ENCODE peak calls at places on chromosomes 2 and 18, in seven cellular contexts. G, E, F, M, D, O and L are unnamed samples.

GRCh38 chr2:11899264-11899818 is 152.9 kb downstream of the LPIN1 start:
- DNase-seq in G (peak), E (peak), F (peak), M (no peak), D (no peak), O (peak), L (peak)

GRCh38 chr2:30514134-30514860 is 67.3 kb downstream of the LCLAT1 start:
- DNase-seq in G (peak), E (peak), F (peak), M (no peak), D (peak), O (peak), L (peak)

GRCh38 chr2:61015971-61016370 is 1.5 kb upstream of the PEX13 start:
- DNase-seq in G (no peak), E (no peak), F (peak), M (no peak), D (no peak), O (no peak), L (no peak)

GRCh38 chr2:172442072-172442895 is 14.9 kb downstream of the ITGA6 start:
- DNase-seq in G (peak), E (peak), F (peak), M (no peak), D (peak), O (peak), L (peak)

GRCh38 chr2:231223001-231223375 is 24.6 kb downstream of the ARMC9 start:
- DNase-seq in G (no peak), E (no peak), F (no peak), M (no peak), D (no peak), O (no peak), L (no peak)

GRCh38 chr2:174874081-174874480 is 109.8 kb upstream of the CHRNA1 start:
- DNase-seq in G (no peak), E (no peak), F (no peak), M (no peak), D (peak), O (no peak), L (peak)

GRCh38 chr2:40034198-40034597 is 255.1 kb upstream of the THUMPD2 start:
- DNase-seq in G (no peak), E (peak), F (peak), M (no peak), D (peak), O (peak), L (peak)

GRCh38 chr2:135055182-135055786 is 3.2 kb downstream of the RAB3GAP1 start:
- DNase-seq in G (no peak), E (peak), F (peak), M (no peak), D (peak), O (peak), L (peak)

GRCh38 chr2:212193803-212194202 is 344.8 kb downstream of the ERBB4 start:
- DNase-seq in G (no peak), E (no peak), F (no peak), M (no peak), D (no peak), O (no peak), L (no peak)

GRCh38 chr2:231364061-231364460 is 31.4 kb upstream of the B3GNT7 start:
- DNase-seq in G (no peak), E (no peak), F (no peak), M (no peak), D (no peak), O (no peak), L (no peak)

GRCh38 chr2:122328811-122329210 is 573.4 kb downstream of the TSN start:
- DNase-seq in G (no peak), E (no peak), F (no peak), M (no peak), D (no peak), O (no peak), L (peak)

GRCh38 chr2:163715199-163715598 is 20.6 kb downstream of the FIGN start:
- DNase-seq in G (no peak), E (no peak), F (no peak), M (no peak), D (no peak), O (no peak), L (no peak)

GRCh38 chr2:240223631-240224030 is 83.2 kb upstream of the OTOS start:
- DNase-seq in G (no peak), E (no peak), F (no peak), M (no peak), D (no peak), O (no peak), L (no peak)

GRCh38 chr2:238916875-238917590 is 69.1 kb downstream of the TWIST2 start:
- DNase-seq in G (no peak), E (peak), F (no peak), M (no peak), D (no peak), O (no peak), L (no peak)

GRCh38 chr2:230958803-230959756 is 34.0 kb upstream of the GPR55 start:
- DNase-seq in G (no peak), E (no peak), F (no peak), M (no peak), D (no peak), O (no peak), L (no peak)

GRCh38 chr2:179201884-179202283 is 62.7 kb downstream of the SESTD1 start:
- DNase-seq in G (peak), E (no peak), F (peak), M (no peak), D (no peak), O (peak), L (peak)

GRCh38 chr2:119494163-119494790 is 30.0 kb downstream of the SCTR start:
- DNase-seq in G (no peak), E (no peak), F (no peak), M (no peak), D (no peak), O (no peak), L (no peak)

GRCh38 chr2:187442378-187442777 is 5.7 kb downstream of the CALCRL start:
- DNase-seq in G (no peak), E (no peak), F (no peak), M (peak), D (no peak), O (no peak), L (no peak)

GRCh38 chr2:19358242-19359020 is at the start of gene OSR1:
- DNase-seq in G (no peak), E (peak), F (peak), M (peak), D (peak), O (peak), L (peak)

GRCh38 chr2:200640906-200641305 is 55.1 kb downstream of the AOX1 start:
- DNase-seq in G (no peak), E (no peak), F (no peak), M (no peak), D (no peak), O (no peak), L (no peak)

GRCh38 chr18:29430416-29430815 is 1253.5 kb upstream of the CDH2 start:
- DNase-seq in G (no peak), E (no peak), F (no peak), M (no peak), D (no peak), O (peak), L (peak)

GRCh38 chr2:115160523-115161521 is 718.4 kb downstream of the DPP10 start:
- DNase-seq in G (no peak), E (no peak), F (no peak), M (peak), D (no peak), O (no peak), L (no peak)

GRCh38 chr18:23964282-23965238 is 50.0 kb upstream of the TTC39C start:
- DNase-seq in G (no peak), E (no peak), F (peak), M (no peak), D (no peak), O (no peak), L (no peak)

GRCh38 chr2:129863350-129863749 is 116.1 kb upstream of the RAB6C start:
- DNase-seq in G (no peak), E (no peak), F (no peak), M (no peak), D (no peak), O (no peak), L (no peak)

GRCh38 chr2:238771193-238771592 is 76.7 kb upstream of the TWIST2 start:
- DNase-seq in G (no peak), E (peak), F (no peak), M (no peak), D (no peak), O (peak), L (peak)

GRCh38 chr2:149042881-149043280 is 4.4 kb downstream of the LYPD6B start:
- DNase-seq in G (no peak), E (no peak), F (no peak), M (no peak), D (no peak), O (no peak), L (no peak)

GRCh38 chr18:76494181-76494540 is 881 bp downstream of the ZNF516 start:
- DNase-seq in G (no peak), E (peak), F (peak), M (no peak), D (no peak), O (peak), L (peak)

GRCh38 chr2:134739879-134740301 is 21.1 kb upstream of the TMEM163 start:
- DNase-seq in G (no peak), E (no peak), F (peak), M (peak), D (no peak), O (peak), L (no peak)

GRCh38 chr2:207223051-207223450 is 57.3 kb upstream of the KLF7 start:
- DNase-seq in G (no peak), E (peak), F (peak), M (no peak), D (no peak), O (peak), L (no peak)

GRCh38 chr2:230680463-230681195 is 32.0 kb upstream of the CAB39 start:
- DNase-seq in G (no peak), E (peak), F (peak), M (no peak), D (no peak), O (peak), L (no peak)

GRCh38 chr2:179460530-179460929 is 195.9 kb upstream of the SESTD1 start:
- DNase-seq in G (peak), E (peak), F (peak), M (no peak), D (peak), O (peak), L (peak)

DNA sequence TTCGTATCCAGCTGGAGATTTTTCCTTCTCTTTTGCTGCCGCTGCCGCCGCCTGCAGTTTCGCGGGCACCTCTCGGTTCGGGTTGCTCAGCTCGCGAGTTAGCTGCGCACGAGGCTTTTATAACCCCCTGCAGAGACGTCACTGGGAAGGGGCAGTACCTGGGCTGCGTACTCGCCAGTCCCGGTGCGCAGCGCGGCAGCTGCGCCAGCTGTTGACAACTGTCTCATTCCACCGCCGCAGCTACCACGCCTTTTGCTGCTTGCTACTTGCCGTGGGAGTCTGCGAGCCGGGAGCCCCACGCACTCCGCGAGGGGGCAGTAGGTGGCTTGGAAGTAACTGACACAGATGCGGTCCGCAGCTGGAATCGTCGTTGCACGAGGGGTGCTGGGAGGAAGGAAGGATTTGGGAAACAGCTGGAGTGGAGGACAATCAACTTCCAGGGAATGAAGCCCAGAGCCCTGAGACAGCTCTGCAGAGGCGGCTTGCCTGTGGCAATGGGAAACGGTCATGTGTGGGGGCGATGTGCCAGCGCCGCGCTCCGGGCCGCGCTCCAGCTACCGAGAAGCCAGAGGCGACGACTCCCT is at the start of gene TACR1:
- DNase-seq in G (peak), E (peak), F (peak), M (peak), D (peak), O (peak), L (peak)
- TF ChIP-seq CTCF in G (peak), E (peak), F (peak), M (peak), D (peak), O (peak), L (peak)

GRCh38 chr2:88622307-88622706 is 5.0 kb downstream of the EIF2AK3 start:
- DNase-seq in G (no peak), E (no peak), F (no peak), M (no peak), D (no peak), O (no peak), L (no peak)
- H3K4me3 ChIP-seq in G (no peak), E (no peak), F (no peak), M (peak), D (no peak), O (no peak), L (no peak)

DNA sequence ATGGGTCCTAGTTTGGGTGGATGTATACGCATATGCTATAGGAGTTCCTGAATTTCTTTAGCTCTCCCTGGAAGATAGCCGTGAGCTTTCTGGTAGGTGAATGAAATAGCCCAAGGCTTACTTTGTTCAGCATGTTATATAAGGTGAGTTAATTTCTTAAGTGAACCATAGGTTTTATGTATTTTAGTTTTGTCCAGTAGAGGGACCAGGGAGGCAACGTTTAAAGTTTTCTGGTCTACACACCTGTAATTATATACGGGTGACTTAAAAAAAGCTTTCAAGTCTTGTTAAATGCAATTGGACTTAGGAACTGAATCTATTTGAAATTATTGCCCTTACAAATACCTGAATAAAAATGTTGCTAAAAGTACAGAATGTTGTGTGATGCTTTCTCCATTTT is 402.5 kb upstream of the DDX18 start:
- DNase-seq in G (no peak), E (no peak), F (no peak), M (no peak), D (no peak), O (no peak), L (no peak)
- TF ChIP-seq CTCF in G (no peak), E (no peak), F (no peak), M (peak), D (no peak), O (no peak), L (no peak)

GRCh38 chr2:197708331-197708730 is 3.2 kb downstream of the MARS2 start:
- DNase-seq in G (no peak), E (peak), F (peak), M (no peak), D (peak), O (peak), L (peak)
- H3K4me3 ChIP-seq in G (peak), E (no peak), F (no peak), M (peak), D (no peak), O (no peak), L (no peak)

DNA sequence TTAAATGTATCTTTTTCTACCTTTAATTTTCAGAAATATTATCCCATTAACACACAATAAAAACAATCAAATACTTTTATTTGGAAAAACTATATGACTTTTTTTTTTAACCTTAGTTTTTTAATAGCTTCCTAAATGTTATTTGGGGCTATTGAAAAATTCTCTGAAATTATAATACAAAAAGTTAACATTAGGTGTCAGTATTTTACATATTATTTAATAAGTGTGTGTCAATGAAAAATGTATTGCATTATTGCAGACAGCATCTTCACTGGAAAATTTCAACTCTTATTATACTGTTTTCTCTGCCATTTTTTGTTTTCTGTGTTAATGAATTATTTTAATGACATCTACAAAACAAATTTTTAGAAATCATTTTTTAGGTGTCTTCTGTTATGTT is 51.1 kb upstream of the ARHGAP15 start:
- DNase-seq in G (no peak), E (no peak), F (no peak), M (no peak), D (peak), O (no peak), L (no peak)
- TF ChIP-seq CTCF in G (no peak), E (no peak), F (no peak), M (no peak), D (no peak), O (no peak), L (no peak)

DNA sequence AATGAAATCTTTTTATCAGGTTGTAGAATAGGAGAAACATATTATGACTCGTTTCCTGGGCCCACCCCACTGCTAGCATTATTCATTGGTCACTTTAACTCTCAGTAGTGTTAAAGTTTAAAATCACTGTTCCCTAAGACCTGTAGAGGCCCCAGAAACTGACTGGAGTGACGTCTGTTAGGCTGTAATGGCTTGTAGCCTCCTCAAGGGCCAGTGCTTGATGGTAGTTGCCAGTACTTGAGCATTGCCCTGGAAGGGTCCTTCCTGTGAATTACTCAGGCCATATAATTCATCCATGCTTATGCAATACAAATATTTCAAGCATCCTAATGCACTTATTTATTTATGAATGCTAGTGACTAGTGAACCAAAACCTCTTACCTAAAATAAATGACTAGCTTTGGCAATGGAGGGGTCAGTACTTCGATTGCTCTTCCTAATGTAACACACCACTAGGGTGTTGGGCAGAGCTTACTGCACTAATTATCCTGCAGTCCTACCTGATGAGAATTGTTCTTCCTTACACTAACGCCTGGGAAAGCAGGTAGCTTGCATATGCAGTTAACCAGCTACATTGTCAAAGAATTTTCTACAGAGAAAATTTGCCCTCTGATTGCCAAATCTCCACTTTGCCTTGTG is 31.2 kb downstream of the ARHGAP25 start:
- DNase-seq in G (no peak), E (no peak), F (peak), M (peak), D (no peak), O (peak), L (peak)
- H3K4me3 ChIP-seq in G (no peak), E (no peak), F (no peak), M (peak), D (no peak), O (no peak), L (no peak)

DNA sequence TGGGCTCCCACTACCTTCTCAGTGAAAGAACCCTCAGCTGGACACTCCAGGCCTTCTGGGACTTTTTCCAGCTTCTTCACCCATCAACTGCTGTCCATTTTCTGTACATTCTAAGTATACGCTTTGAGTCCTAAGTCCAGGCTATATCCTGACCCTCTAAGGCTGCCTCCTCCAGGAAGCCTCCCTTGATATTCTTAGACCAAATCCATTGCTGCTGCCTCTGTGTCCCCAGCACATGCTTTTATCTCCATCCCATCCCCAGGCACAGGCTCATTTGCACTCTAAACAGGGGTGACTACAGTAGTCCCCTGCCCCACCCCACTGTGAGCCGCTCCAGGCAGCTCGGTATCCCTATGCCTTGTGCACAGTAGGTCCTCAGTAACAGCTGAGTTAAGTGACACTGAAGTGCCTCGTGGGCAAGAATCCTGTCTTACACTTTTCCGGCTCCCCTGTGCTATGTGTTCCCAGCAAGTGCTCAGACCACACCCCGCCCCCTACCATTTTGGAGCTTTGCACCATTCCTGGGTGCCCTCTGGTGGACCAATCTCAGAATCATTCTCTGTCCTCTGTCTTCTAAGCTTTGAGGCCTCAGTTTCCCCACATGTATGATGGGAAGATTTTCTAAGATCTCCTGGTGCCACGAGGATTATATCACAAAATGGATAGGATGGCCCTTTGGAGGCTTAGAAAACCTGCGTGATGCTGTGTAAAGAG is 34.9 kb downstream of the EMX1 start:
- DNase-seq in G (no peak), E (no peak), F (no peak), M (no peak), D (no peak), O (no peak), L (no peak)
- TF ChIP-seq CTCF in G (peak), E (no peak), F (no peak), M (no peak), D (no peak), O (peak), L (no peak)